ENCODE peak calls at places on chromosomes 12 and 14, in eight cellular contexts. Y is heart right ventricle, C is left ventricle myocardium inferior, F is breast epithelium, W is astrocyte of the cerebellum, X is BE2C, N is heart left ventricle, R is A549. P is an unnamed sample.

GRCh38 chr14:85527458-85527857 is 2.5 kb upstream of the FLRT2 start:
- DNase-seq in N (no peak), Y (no peak), W (no peak), X (no peak), R (no peak), C (no peak), F (no peak), P (no peak)

GRCh38 chr12:70559390-70559789 is 77.8 kb downstream of the PTPRB start:
- DNase-seq in R (no peak), Y (no peak), X (no peak), F (no peak), W (no peak), N (no peak), C (no peak), P (no peak)

GRCh38 chr14:25094171-25094907 is 44.4 kb upstream of the STXBP6 start:
- DNase-seq in R (no peak), F (no peak), C (no peak), X (no peak), W (no peak), N (no peak), Y (no peak), P (no peak)

GRCh38 chr12:99983721-99984258 is 946 bp downstream of the ANKS1B start:
- DNase-seq in W (no peak), R (peak), X (no peak), C (no peak), Y (no peak), N (no peak), F (no peak), P (no peak)

GRCh38 chr14:20690848-20691640 is 2.5 kb downstream of the ANG start:
- DNase-seq in R (peak), X (peak), Y (no peak), F (peak), C (no peak), W (peak), N (peak), P (no peak)

GRCh38 chr12:66241061-66242043 is 52.3 kb downstream of the IRAK3 start:
- DNase-seq in C (no peak), X (no peak), R (peak), N (no peak), Y (no peak), F (no peak), W (peak), P (no peak)

GRCh38 chr12:46808955-46809697 is 16.7 kb downstream of the SLC38A4 start:
- DNase-seq in C (no peak), Y (no peak), R (no peak), N (no peak), X (no peak), W (no peak), F (no peak), P (no peak)

GRCh38 chr12:131211279-131211938 is 257.7 kb downstream of the ADGRD1 start:
- DNase-seq in N (peak), Y (no peak), W (no peak), F (no peak), R (no peak), C (no peak), X (no peak), P (no peak)

GRCh38 chr12:27554421-27555186 is 30.6 kb downstream of the PPFIBP1 start:
- DNase-seq in X (no peak), C (peak), N (peak), F (peak), R (peak), Y (peak), W (peak), P (no peak)

GRCh38 chr14:104593710-104594121 is 10.9 kb downstream of the TMEM179 start:
- DNase-seq in F (no peak), C (peak), N (no peak), Y (peak), R (no peak), X (peak), W (no peak), P (no peak)

GRCh38 chr14:105315941-105316562 is 1.5 kb downstream of the PACS2 start:
- DNase-seq in X (no peak), Y (no peak), R (no peak), F (no peak), N (no peak), C (no peak), W (no peak), P (peak)

GRCh38 chr14:105050551-105050897 is 14.7 kb downstream of the GPR132 start:
- DNase-seq in N (no peak), W (no peak), X (peak), F (peak), Y (no peak), R (no peak), C (no peak), P (no peak)

GRCh38 chr14:56237398-56237797 is 119.2 kb downstream of the PELI2 start:
- DNase-seq in W (no peak), R (no peak), F (no peak), N (no peak), C (no peak), Y (no peak), X (no peak), P (no peak)

GRCh38 chr14:96567289-96567899 is 65.2 kb downstream of the PAPOLA start:
- DNase-seq in F (no peak), W (peak), N (no peak), X (no peak), C (no peak), Y (no peak), R (peak), P (no peak)

GRCh38 chr14:100408350-100409015 is 85.3 kb downstream of the SLC25A47 start:
- DNase-seq in F (no peak), N (no peak), X (no peak), R (peak), Y (no peak), W (peak), C (no peak), P (peak)

GRCh38 chr12:67042697-67043131 is 226.4 kb upstream of the CAND1 start:
- DNase-seq in W (no peak), Y (no peak), N (no peak), X (no peak), C (no peak), R (peak), F (no peak), P (no peak)

GRCh38 chr12:128543971-128544370 is 277.0 kb downstream of the TMEM132C start:
- DNase-seq in W (no peak), Y (no peak), R (no peak), X (no peak), N (no peak), C (no peak), F (no peak), P (no peak)

GRCh38 chr14:77508249-77508648 is 9.6 kb upstream of the ISM2 start:
- DNase-seq in N (no peak), R (peak), W (no peak), C (no peak), Y (no peak), X (no peak), F (no peak), P (no peak)

GRCh38 chr14:89252887-89253532 is 164.0 kb downstream of the FOXN3 start:
- DNase-seq in Y (no peak), F (no peak), N (no peak), W (no peak), R (peak), X (peak), C (no peak), P (no peak)

GRCh38 chr12:123808167-123808566 is 46.1 kb downstream of the DNAH10 start:
- DNase-seq in Y (no peak), F (no peak), W (no peak), N (no peak), X (peak), C (no peak), R (peak), P (no peak)

GRCh38 chr12:25250744-25251730 is at the start of gene KRAS:
- DNase-seq in W (peak), F (peak), C (peak), X (peak), N (peak), R (peak), Y (peak), P (peak)

GRCh38 chr14:85934886-85935254 is 404.9 kb downstream of the FLRT2 start:
- DNase-seq in Y (no peak), R (peak), W (no peak), F (no peak), C (no peak), X (no peak), N (no peak), P (no peak)

GRCh38 chr14:89303452-89304435 is 113.3 kb downstream of the FOXN3 start:
- DNase-seq in X (no peak), C (peak), W (peak), N (peak), Y (peak), R (no peak), F (peak), P (peak)

GRCh38 chr12:60262378-60262777 is 666.5 kb downstream of the SLC16A7 start:
- DNase-seq in R (no peak), W (no peak), X (no peak), F (no peak), C (no peak), Y (no peak), N (no peak), P (no peak)

GRCh38 chr12:6560501-6561205 is 4.8 kb upstream of the IFFO1 start:
- DNase-seq in W (no peak), C (no peak), Y (no peak), N (no peak), X (no peak), R (no peak), F (no peak), P (no peak)

GRCh38 chr14:98957211-98958047 is 314.6 kb downstream of the BCL11B start:
- DNase-seq in W (peak), Y (peak), F (peak), N (peak), C (peak), X (no peak), R (peak), P (no peak)

GRCh38 chr12:51924551-51925399 is 17.5 kb downstream of the ACVRL1 start:
- DNase-seq in Y (no peak), C (no peak), W (no peak), F (no peak), X (no peak), R (no peak), N (no peak), P (no peak)

GRCh38 chr14:64944861-64945260 is 2.3 kb upstream of the GPX2 start:
- DNase-seq in R (no peak), N (no peak), F (no peak), W (no peak), C (no peak), Y (no peak), X (no peak), P (no peak)

GRCh38 chr12:14367097-14367661 is 1.7 kb downstream of the ATF7IP start:
- DNase-seq in X (no peak), F (no peak), Y (no peak), R (peak), W (peak), C (no peak), N (no peak), P (no peak)

GRCh38 chr14:80768646-80769045 is 172.9 kb downstream of the CEP128 start:
- DNase-seq in X (no peak), Y (no peak), W (no peak), N (no peak), R (no peak), C (no peak), F (no peak), P (no peak)

GRCh38 chr12:54304187-54304810 is 3.5 kb upstream of the NFE2 start:
- DNase-seq in N (peak), C (peak), F (peak), R (peak), Y (peak), X (peak), W (no peak), P (peak)

GRCh38 chr12:15599266-15600037 is 189.7 kb downstream of the EPS8 start:
- DNase-seq in W (peak), C (no peak), F (no peak), X (no peak), Y (no peak), R (peak), N (peak), P (no peak)

GRCh38 chr12:13097526-13097925 is 5.9 kb downstream of the GSG1 start:
- DNase-seq in R (no peak), N (peak), F (no peak), X (no peak), Y (no peak), C (peak), W (no peak), P (no peak)

GRCh38 chr12:116314477-116314876 is 37.0 kb upstream of the MED13L start:
- DNase-seq in N (no peak), F (no peak), X (no peak), C (no peak), Y (no peak), R (no peak), W (no peak), P (no peak)

GRCh38 chr12:26246483-26247164 is 51.3 kb downstream of the SSPN start:
- DNase-seq in R (no peak), W (no peak), Y (no peak), X (no peak), N (no peak), F (peak), C (no peak), P (no peak)

DNA sequence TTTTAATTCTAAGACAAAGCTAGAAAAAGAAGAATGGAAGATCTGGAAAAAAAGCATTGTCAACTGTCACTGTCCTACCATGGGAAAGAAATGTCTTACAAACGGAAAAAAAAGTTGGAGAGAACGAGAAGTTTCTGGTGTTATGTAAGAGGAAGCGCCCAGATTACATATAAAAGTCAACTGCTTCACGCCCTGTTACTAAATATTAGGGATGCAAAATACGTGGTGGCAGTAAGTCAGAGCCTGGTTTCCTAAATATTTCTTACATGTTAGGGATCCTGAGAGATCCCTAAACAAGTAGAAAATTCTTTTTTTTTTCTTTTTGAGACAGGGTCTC is 14.4 kb upstream of the FBXL14 start:
- DNase-seq in N (no peak), R (no peak), X (no peak), C (no peak), F (no peak), Y (no peak), W (no peak), P (no peak)
- H3K4me3 ChIP-seq in N (no peak), R (no peak), X (no peak), C (no peak), F (no peak), Y (no peak), W (no peak), P (no peak)

GRCh38 chr12:20863056-20863455 is 52.6 kb downstream of the SLCO1B3 start:
- DNase-seq in X (no peak), R (no peak), N (no peak), C (no peak), W (no peak), Y (no peak), F (no peak), P (no peak)
- TF ChIP-seq CTCF in X (no peak), R (no peak), N (no peak), C (no peak), W (no peak), Y (no peak), F (no peak), P (no peak)

GRCh38 chr12:104604995-104605675 is 148.4 kb downstream of the CHST11 start:
- DNase-seq in W (no peak), X (no peak), C (no peak), N (no peak), Y (no peak), F (no peak), R (no peak), P (peak)
- H3K4me3 ChIP-seq in W (no peak), X (no peak), C (no peak), N (no peak), Y (no peak), F (no peak), R (no peak), P (no peak)

GRCh38 chr12:109896188-109896587 is 3.9 kb upstream of the TCHP start:
- DNase-seq in R (no peak), N (no peak), C (no peak), W (no peak), X (no peak), Y (no peak), F (no peak), P (no peak)

GRCh38 chr12:109902866-109903265 is 2.8 kb downstream of the TCHP start:
- DNase-seq in R (no peak), W (no peak), X (no peak), F (no peak), C (no peak), N (no peak), Y (no peak), P (no peak)

GRCh38 chr12:109897029-109897428 is 3.0 kb upstream of the TCHP start:
- DNase-seq in Y (no peak), R (no peak), X (no peak), C (no peak), W (no peak), F (no peak), N (no peak), P (no peak)

GRCh38 chr12:109900752-109901580 is 892 bp downstream of the TCHP start:
- DNase-seq in C (no peak), Y (no peak), R (no peak), N (no peak), X (peak), W (no peak), F (no peak), P (no peak)

DNA sequence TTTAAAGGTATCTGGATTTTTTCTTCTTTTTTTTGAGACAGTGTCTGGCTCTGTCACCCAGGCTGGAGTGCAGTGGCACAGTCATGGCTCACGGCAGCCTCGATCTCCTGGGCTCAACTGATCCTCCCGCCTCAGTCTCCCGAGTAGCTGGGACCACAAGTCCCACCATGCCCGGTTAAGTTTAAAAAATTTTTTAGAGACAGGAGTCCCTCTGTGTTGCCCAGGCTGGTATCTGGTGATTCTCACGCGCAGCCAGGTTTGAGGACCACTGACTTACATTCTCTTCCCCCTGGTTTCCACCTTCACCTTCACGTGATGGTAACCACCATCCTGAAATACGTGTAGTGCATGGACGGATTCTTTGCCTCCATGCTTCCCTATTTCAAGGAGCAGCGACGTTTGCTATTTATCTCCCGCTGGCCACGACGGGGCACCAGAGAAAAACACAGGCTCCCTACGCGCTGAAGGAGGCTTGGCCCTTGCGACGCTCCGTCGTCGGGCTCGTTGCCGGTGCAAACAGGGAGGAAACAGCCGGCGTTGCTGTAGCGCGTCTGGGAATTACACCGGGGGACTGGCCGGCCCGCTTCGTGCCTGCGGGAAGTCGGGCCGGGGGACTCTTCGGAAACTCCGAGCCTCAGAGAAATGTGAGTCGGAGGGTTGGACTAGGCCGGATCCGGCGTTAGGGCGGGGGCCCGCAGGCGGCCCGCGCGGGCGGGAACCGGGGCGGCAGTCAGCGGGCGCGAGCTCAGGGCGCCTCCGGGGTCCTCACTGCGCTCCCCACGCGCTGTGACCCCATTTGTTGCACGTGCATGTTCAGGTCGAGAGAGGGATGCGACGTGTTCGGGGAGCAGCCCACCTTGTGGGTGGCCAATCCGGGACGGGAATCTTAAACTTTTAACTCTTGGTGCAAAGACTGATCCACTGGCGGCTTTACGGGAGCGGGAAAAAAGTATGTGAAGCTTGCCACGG is at the start of gene TCHP:
- DNase-seq in X (peak), C (peak), W (peak), F (peak), Y (peak), R (peak), N (peak), P (peak)
- TF ChIP-seq CTCF in X (peak), C (peak), W (peak), F (no peak), Y (peak), R (peak), N (no peak), P (no peak)

GRCh38 chr12:120437735-120438494 is at the start of gene COX6A1:
- DNase-seq in W (peak), X (peak), C (peak), Y (peak), N (peak), R (peak), F (peak), P (peak)

GRCh38 chr12:120438495-120439198 is 734 bp downstream of the COX6A1 start:
- DNase-seq in R (no peak), Y (no peak), C (no peak), N (no peak), F (no peak), W (no peak), X (no peak), P (no peak)

GRCh38 chr12:120444676-120445075 is 1.5 kb downstream of the TRIAP1 start:
- DNase-seq in N (no peak), C (no peak), F (no peak), R (no peak), Y (no peak), X (no peak), W (no peak), P (no peak)

GRCh38 chr12:120439646-120440247 is 1.8 kb downstream of the COX6A1 start:
- DNase-seq in R (peak), W (peak), F (peak), C (peak), X (peak), N (peak), Y (peak), P (peak)
- H3K4me3 ChIP-seq in R (no peak), W (no peak), F (no peak), C (peak), X (peak), N (peak), Y (no peak), P (no peak)

DNA sequence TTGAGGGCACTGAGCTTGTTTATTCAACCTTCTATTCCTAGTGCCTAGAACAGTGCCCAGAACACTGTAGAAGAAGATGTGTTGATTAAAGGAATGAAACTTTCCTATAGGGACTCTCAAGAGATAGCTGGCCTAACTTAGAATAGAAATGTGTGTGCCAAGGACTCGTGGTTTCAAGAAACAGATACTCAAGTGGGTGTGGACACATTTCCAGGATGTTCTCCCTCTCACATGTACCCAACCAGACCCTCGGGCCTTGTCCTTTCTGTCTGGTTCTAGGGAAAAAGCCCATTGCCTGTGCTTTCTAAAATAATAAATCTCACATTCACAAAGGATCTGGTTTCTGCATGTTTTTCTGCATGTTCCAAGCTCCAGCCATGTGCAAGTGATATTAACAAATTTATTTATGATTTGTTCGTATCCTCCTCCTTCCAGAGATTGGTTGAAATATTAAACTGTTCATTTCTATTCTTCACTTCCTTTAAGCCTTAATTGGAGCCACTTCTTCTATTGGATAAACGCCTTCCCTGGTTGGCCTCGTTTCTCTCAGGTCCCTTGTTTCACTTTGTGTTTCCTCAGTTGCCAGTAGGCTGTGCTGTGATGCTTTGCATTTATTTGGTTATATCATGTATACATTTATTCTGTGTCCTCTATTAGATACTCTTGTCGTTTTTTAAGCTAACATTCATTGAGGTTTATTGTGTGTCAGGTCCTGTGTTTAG is 89.8 kb downstream of the CRADD start:
- DNase-seq in R (peak), F (no peak), X (peak), C (no peak), Y (no peak), W (no peak), N (peak), P (no peak)
- TF ChIP-seq CTCF in R (peak), F (peak), X (peak), C (peak), Y (peak), W (peak), N (peak), P (peak)

P was measured in left lung.